ENCODE peak calls at places on chromosomes 16 and 17, in nine cellular contexts. O, W, E, F, U, H, A, Z and J are unnamed samples.

GRCh38 chr16:71593048-71593999 is 16.4 kb upstream of the TAT start:
- DNase-seq in W (no peak), U (no peak), A (no peak), E (no peak), F (no peak), O (no peak), H (no peak), Z (no peak), J (no peak)

GRCh38 chr17:78239489-78239931 is 8.1 kb downstream of the TMEM235 start:
- DNase-seq in U (no peak), W (no peak), E (no peak), O (no peak), H (no peak), Z (no peak), A (no peak), F (no peak), J (no peak)

GRCh38 chr16:62370445-62370844 is 334.2 kb upstream of the CDH8 start:
- DNase-seq in O (no peak), F (no peak), H (no peak), E (no peak), A (no peak), W (no peak), Z (no peak), U (no peak), J (no peak)

GRCh38 chr16:4614571-4615388 is at the start of gene UBALD1:
- DNase-seq in U (peak), F (no peak), E (peak), W (peak), A (peak), Z (peak), O (peak), H (peak), J (peak)

GRCh38 chr17:37045271-37045946 is 96.7 kb downstream of the AATF start:
- DNase-seq in U (peak), H (no peak), A (no peak), O (no peak), E (no peak), W (no peak), F (no peak), Z (no peak), J (no peak)

GRCh38 chr17:67136191-67137025 is 92.1 kb downstream of the CACNG1 start:
- DNase-seq in U (no peak), Z (no peak), H (no peak), O (no peak), W (no peak), F (no peak), A (no peak), E (no peak), J (no peak)

GRCh38 chr16:70646260-70647241 is at the start of gene IL34:
- DNase-seq in F (no peak), U (no peak), O (no peak), Z (no peak), H (no peak), A (no peak), E (no peak), W (no peak), J (no peak)

GRCh38 chr17:2904135-2904534 is 107.9 kb downstream of the RAP1GAP2 start:
- DNase-seq in U (peak), F (peak), A (no peak), W (no peak), E (peak), O (no peak), H (no peak), Z (no peak), J (no peak)

GRCh38 chr16:76204249-76204648 is 73.0 kb upstream of the CNTNAP4 start:
- DNase-seq in E (no peak), Z (no peak), F (no peak), A (no peak), O (no peak), H (no peak), U (no peak), W (no peak), J (no peak)
- TF ChIP-seq CTCF in E (no peak), Z (no peak), F (no peak), A (no peak), O (no peak), H (no peak), U (no peak), W (no peak), J (no peak)

GRCh38 chr17:47989159-47989558 is 18.2 kb downstream of the CDK5RAP3 start:
- DNase-seq in A (no peak), W (no peak), E (no peak), F (no peak), Z (no peak), U (no peak), O (no peak), H (no peak), J (no peak)

GRCh38 chr17:47983492-47984223 is 12.7 kb downstream of the CDK5RAP3 start:
- DNase-seq in W (no peak), H (no peak), U (no peak), A (no peak), O (no peak), E (no peak), Z (no peak), F (no peak), J (no peak)

GRCh38 chr17:47989700-47990099 is 18.8 kb downstream of the CDK5RAP3 start:
- DNase-seq in H (no peak), F (no peak), U (no peak), W (no peak), E (no peak), O (no peak), Z (peak), A (no peak), J (no peak)

GRCh38 chr17:47986520-47986919 is 15.6 kb downstream of the CDK5RAP3 start:
- DNase-seq in O (no peak), E (no peak), A (no peak), Z (no peak), U (no peak), W (no peak), H (no peak), F (no peak), J (no peak)

DNA sequence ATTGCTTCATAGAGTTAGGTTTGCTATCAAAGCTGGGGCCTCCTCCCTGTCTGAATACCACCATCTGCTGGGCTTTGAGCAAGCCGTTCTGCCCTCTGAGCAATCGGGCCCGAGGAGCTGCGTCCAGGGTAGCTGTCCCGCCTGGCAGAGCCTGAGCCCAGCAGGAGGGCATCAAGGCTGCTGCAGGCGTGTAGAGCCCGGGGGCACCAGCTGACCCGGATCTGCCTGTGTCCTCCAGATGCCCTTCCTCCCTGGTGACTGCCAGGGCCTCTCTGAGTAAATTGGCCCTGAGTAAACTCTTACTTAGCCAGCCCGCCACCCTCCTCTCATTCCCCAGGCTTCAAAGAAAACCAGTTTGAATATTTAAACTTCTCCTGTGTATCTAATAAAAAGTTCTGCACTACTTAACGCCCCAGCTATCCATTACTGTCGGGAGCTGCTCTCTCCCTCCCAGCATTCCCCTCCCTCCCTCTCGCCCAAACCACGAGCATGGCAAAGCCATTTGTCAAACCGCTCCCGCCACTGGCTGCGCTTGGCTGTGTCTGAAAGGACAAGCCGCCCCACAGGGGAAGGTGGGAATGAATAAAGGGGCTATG is 16.4 kb downstream of the CDK5RAP3 start:
- DNase-seq in O (no peak), U (peak), W (no peak), E (no peak), H (peak), Z (no peak), F (no peak), A (no peak), J (no peak)
- TF ChIP-seq CTCF in O (no peak), U (no peak), W (no peak), E (no peak), H (no peak), Z (no peak), F (peak), A (no peak), J (no peak)

DNA sequence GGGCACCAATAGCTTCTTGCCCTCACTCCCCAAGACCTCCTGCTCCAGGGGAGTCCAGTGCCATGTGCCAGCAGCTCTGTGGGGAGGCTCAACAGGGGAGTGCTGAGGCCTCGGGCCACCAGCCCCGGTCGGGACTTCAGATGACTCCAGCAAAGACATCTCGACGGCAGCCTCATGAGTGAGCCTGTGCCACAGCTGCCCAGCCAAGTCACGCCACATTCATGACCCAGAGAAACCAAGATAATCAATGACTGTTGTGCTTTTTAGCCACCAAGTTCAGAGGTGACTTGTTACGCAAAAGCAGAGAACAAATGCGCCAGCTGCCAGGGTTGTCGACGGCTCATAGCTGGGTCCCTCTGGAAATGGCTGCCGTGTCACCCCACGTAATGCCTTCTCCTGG is 157.5 kb downstream of the BANP start:
- DNase-seq in A (no peak), E (no peak), F (no peak), H (no peak), U (no peak), W (no peak), O (no peak), Z (no peak), J (no peak)
- TF ChIP-seq CTCF in A (no peak), E (no peak), F (no peak), H (no peak), U (no peak), W (no peak), O (no peak), Z (no peak), J (no peak)

DNA sequence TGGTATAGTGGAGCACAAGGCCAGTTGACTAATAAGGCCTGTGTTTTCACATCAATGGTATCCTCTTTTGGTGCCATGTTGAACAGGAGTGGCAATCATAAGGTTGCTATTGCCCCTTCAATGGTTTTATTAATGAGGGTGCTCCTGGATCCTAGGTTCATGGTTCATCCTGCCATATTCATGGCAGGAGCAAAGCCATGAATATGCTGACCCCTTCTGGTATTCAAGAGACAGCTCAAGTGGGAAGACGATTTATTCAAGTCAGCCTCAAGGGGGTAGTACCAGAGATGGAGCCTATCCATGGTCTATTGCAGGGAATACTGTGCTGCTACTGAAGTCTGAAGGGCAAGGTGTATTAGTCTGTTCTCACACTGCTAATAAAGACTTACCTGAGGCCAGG is 2.6 kb downstream of the ABCA9 start:
- DNase-seq in Z (no peak), O (no peak), F (no peak), W (peak), H (no peak), U (peak), E (no peak), A (peak), J (no peak)
- TF ChIP-seq CTCF in Z (peak), O (no peak), F (no peak), W (peak), H (no peak), U (peak), E (no peak), A (no peak), J (no peak)

GRCh38 chr17:45261577-45262515 is at the start of gene SPATA32:
- DNase-seq in A (no peak), F (no peak), O (no peak), H (peak), W (no peak), Z (no peak), E (peak), U (peak), J (peak)
- TF ChIP-seq CTCF in A (no peak), F (no peak), O (no peak), H (no peak), W (no peak), Z (no peak), E (no peak), U (no peak), J (no peak)

GRCh38 chr16:73052441-73053030 is 4.6 kb upstream of the ZFHX3 start:
- DNase-seq in F (no peak), O (no peak), H (peak), U (peak), W (no peak), Z (no peak), E (no peak), A (no peak), J (no peak)

GRCh38 chr16:73054732-73055481 is 7.0 kb upstream of the ZFHX3 start:
- DNase-seq in W (no peak), U (no peak), Z (peak), A (peak), O (no peak), H (peak), F (no peak), E (no peak), J (no peak)

GRCh38 chr16:73053379-73054130 is 5.6 kb upstream of the ZFHX3 start:
- DNase-seq in Z (peak), A (peak), H (peak), U (no peak), E (no peak), W (peak), F (no peak), O (no peak), J (no peak)

GRCh38 chr16:73053038-73053378 is 5.1 kb upstream of the ZFHX3 start:
- DNase-seq in E (no peak), H (no peak), O (no peak), U (no peak), F (no peak), A (no peak), Z (no peak), W (no peak), J (no peak)

DNA sequence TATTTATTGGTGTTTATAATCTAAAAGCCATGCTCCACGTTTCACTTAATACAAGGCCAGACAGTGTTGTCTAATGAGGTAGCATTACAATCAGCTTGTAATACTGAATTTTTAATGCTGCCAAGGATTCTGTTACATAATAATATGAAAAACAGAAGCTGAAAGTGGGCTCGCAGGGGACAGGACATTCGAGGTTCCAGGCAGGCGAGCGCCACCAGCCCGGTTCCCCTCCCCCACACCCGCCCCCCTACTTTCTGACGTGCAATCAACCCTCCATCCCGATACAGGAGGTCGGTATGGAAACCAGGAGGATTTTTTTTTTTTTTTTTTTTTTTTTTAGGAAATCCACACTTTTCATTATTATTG is 6.2 kb upstream of the ZFHX3 start:
- DNase-seq in E (no peak), U (no peak), O (no peak), A (peak), F (no peak), Z (no peak), H (no peak), W (no peak), J (no peak)
- TF ChIP-seq CTCF in E (no peak), U (no peak), O (no peak), A (peak), F (no peak), Z (no peak), H (no peak), W (no peak), J (no peak)